ENCODE peak calls at places on chromosome 6, in ten cellular contexts. V is HFFc6; C is activated CD4-positive, alpha-beta T cell treated with anti-CD3 and anti-CD28 coated beads, Interleukin-2, amount 50 U/mL, for 1 hour; T is BE2C; J is germinal center; G is stimulated activated CD4-positive, alpha-beta T cell treated with anti-CD3 and anti-CD28 coated beads, Interleukin-4, amount 100 ng/mL, for 4 hours; B is CD4-positive, CD25-positive, alpha-beta regulatory T cell; P is anterior cingulate cortex; Z is GDM1; K is GM12865. H is an unnamed sample.

GRCh38 chr6:130518588-130518987 is 152.8 kb downstream of the TMEM200A start:
- DNase-seq in C (no peak), J (no peak), G (no peak), K (no peak), Z (no peak), T (no peak), B (no peak), V (no peak), P (no peak), H (no peak)

GRCh38 chr6:140256213-140256612 is 881.8 kb upstream of the CITED2 start:
- DNase-seq in J (no peak), P (no peak), Z (no peak), T (no peak), G (no peak), K (no peak), C (no peak), V (no peak), B (no peak), H (no peak)

GRCh38 chr6:160260283-160261119 is 1.9 kb upstream of the SLC22A2 start:
- DNase-seq in C (no peak), Z (no peak), J (no peak), P (no peak), B (no peak), K (no peak), T (no peak), V (no peak), G (no peak), H (no peak)

GRCh38 chr6:166341464-166341863 is 881 bp downstream of the SFT2D1 start:
- DNase-seq in V (no peak), C (no peak), J (peak; percentile 28), K (peak; percentile 50), G (no peak), Z (no peak), T (no peak), P (no peak), B (no peak), H (no peak)

GRCh38 chr6:27078734-27079357 is 168.7 kb upstream of the PRSS16 start:
- DNase-seq in V (peak; percentile 72), C (peak; percentile 20), Z (peak; percentile 31), J (peak; percentile 21), B (peak; percentile 12), T (peak; percentile 52), P (peak; percentile 13), K (peak; percentile 74), G (peak; percentile 23), H (peak; percentile 40)

GRCh38 chr6:157756708-157757429 is 66.2 kb upstream of the SNX9 start:
- DNase-seq in J (peak; percentile 75), B (peak; percentile 68), P (peak; percentile 71), V (peak; percentile 74), Z (peak; percentile 37), K (peak; percentile 79), T (peak; percentile 89), C (peak; percentile 82), G (peak; percentile 69), H (peak; percentile 82)

GRCh38 chr6:125574604-125575003 is 174.8 kb upstream of the HEY2 start:
- DNase-seq in J (no peak), V (no peak), B (no peak), P (no peak), G (no peak), Z (no peak), C (no peak), K (no peak), T (no peak), H (no peak)

GRCh38 chr6:107868867-107869611 is 44.9 kb upstream of the SCML4 start:
- DNase-seq in T (no peak), J (no peak), B (no peak), Z (no peak), C (no peak), V (no peak), P (no peak), G (no peak), K (no peak), H (no peak)

GRCh38 chr6:144133225-144133821 is 17.0 kb upstream of the STX11 start:
- DNase-seq in K (no peak), B (no peak), J (no peak), C (no peak), G (no peak), V (no peak), P (no peak), T (no peak), Z (no peak), H (no peak)

GRCh38 chr6:112251170-112251945 is 3.0 kb downstream of the LAMA4 start:
- DNase-seq in G (no peak), P (no peak), T (no peak), B (no peak), Z (no peak), J (no peak), K (no peak), C (no peak), V (no peak), H (no peak)

GRCh38 chr6:35177586-35177985 is 36.2 kb upstream of the SCUBE3 start:
- DNase-seq in V (peak; percentile 66), C (no peak), T (no peak), P (no peak), B (no peak), G (no peak), K (no peak), J (no peak), Z (no peak), H (no peak)

GRCh38 chr6:72248621-72249020 is 362.3 kb downstream of the RIMS1 start:
- DNase-seq in V (no peak), G (no peak), P (no peak), Z (no peak), J (no peak), C (no peak), T (no peak), K (no peak), B (no peak), H (no peak)

GRCh38 chr6:170292111-170292777 is 1.4 kb upstream of the DLL1 start:
- DNase-seq in P (no peak), T (no peak), C (no peak), G (no peak), K (no peak), B (no peak), J (no peak), V (no peak), Z (no peak), H (no peak)

GRCh38 chr6:96468681-96469224 is 52.9 kb upstream of the UFL1 start:
- DNase-seq in K (peak; percentile 3), T (no peak), Z (no peak), G (no peak), V (no peak), B (no peak), P (no peak), C (no peak), J (no peak), H (no peak)

GRCh38 chr6:10595731-10596664 is 74.8 kb downstream of the GCNT2 start:
- DNase-seq in C (no peak), V (peak; percentile 23), P (no peak), B (no peak), G (no peak), Z (no peak), T (no peak), J (no peak), K (peak; percentile 24), H (no peak)

GRCh38 chr6:139426795-139427194 is 52.3 kb upstream of the CITED2 start:
- DNase-seq in G (no peak), T (no peak), P (no peak), K (no peak), J (no peak), Z (no peak), C (no peak), V (no peak), B (no peak), H (no peak)

GRCh38 chr6:10393544-10394225 is 21.2 kb downstream of the TFAP2A start:
- DNase-seq in G (no peak), K (no peak), J (no peak), T (no peak), V (no peak), P (no peak), B (no peak), C (no peak), Z (peak; percentile 4), H (no peak)

GRCh38 chr6:152642578-152643375 is 5.6 kb upstream of the SYNE1 start:
- DNase-seq in T (peak; percentile 62), K (peak; percentile 89), B (no peak), Z (peak; percentile 25), J (peak; percentile 37), C (peak; percentile 2), P (peak; percentile 16), V (peak; percentile 57), G (no peak), H (peak; percentile 60)

GRCh38 chr6:51394061-51394460 is 575.4 kb downstream of the TFAP2B start:
- DNase-seq in T (no peak), G (no peak), K (no peak), B (no peak), V (no peak), J (no peak), C (no peak), P (no peak), Z (no peak), H (no peak)

GRCh38 chr6:105798057-105798456 is 288.1 kb upstream of the PRDM1 start:
- DNase-seq in C (no peak), V (peak; percentile 90), T (no peak), B (no peak), G (no peak), P (no peak), Z (no peak), J (no peak), K (no peak), H (peak; percentile 52)

GRCh38 chr6:127148511-127148910 is 30.0 kb downstream of the RSPO3 start:
- DNase-seq in Z (no peak), G (no peak), C (no peak), B (no peak), K (no peak), V (no peak), T (no peak), P (no peak), J (no peak), H (no peak)

GRCh38 chr6:33837971-33838665 is 34.3 kb upstream of the MLN start:
- DNase-seq in V (peak; percentile 71), T (no peak), K (no peak), Z (no peak), P (no peak), J (no peak), C (no peak), G (no peak), B (no peak), H (peak; percentile 53)

GRCh38 chr6:109019911-109020310 is 74.7 kb downstream of the SESN1 start:
- DNase-seq in V (no peak), G (no peak), C (no peak), K (no peak), Z (no peak), B (no peak), T (no peak), J (no peak), P (no peak), H (no peak)

GRCh38 chr6:35675871-35676459 is 12.8 kb downstream of the FKBP5 start:
- DNase-seq in K (no peak), B (no peak), C (no peak), J (no peak), G (no peak), P (no peak), V (no peak), Z (no peak), T (no peak), H (no peak)

GRCh38 chr6:157838718-157839430 is 15.8 kb downstream of the SNX9 start:
- DNase-seq in P (no peak), T (no peak), C (no peak), V (no peak), B (no peak), K (no peak), Z (no peak), J (no peak), G (no peak), H (no peak)

GRCh38 chr6:135995160-135995898 is 143.8 kb downstream of the PDE7B start:
- DNase-seq in B (no peak), G (no peak), J (no peak), T (no peak), C (no peak), V (peak; percentile 81), K (no peak), P (no peak), Z (no peak), H (peak; percentile 28)

GRCh38 chr6:116568111-116568510 is 3.2 kb upstream of the RWDD1 start:
- DNase-seq in J (no peak), K (no peak), P (no peak), G (no peak), T (no peak), V (peak; percentile 68), C (no peak), B (no peak), Z (no peak), H (peak; percentile 37)

GRCh38 chr6:161272600-161273355 is 1.1 kb downstream of the AGPAT4 start:
- DNase-seq in V (peak; percentile 63), J (no peak), B (no peak), K (no peak), T (peak; percentile 20), Z (no peak), C (no peak), G (no peak), P (no peak), H (no peak)

H was measured in AG08396.